ENCODE peak calls at places on chromosomes 6 and 20, in nine cellular contexts. T is lower lobe of right lung; O is stimulated activated CD4-positive, alpha-beta T cell treated with anti-CD3 and anti-CD28 coated beads, Interleukin-1b, Interleukin-23, amount 100 ng/mL, for 24 hours; N is GM12878; L is caudate nucleus; R is cardiac muscle cell; W is H7; B is T follicular helper cell; E is NCI-H1930. V is an unnamed sample.

GRCh38 chr6:137799950-137800568 is 67.0 kb upstream of the TNFAIP3 start:
- DNase-seq in L (no peak), R (peak; percentile 33), W (peak; percentile 22), E (no peak), B (peak; percentile 59), N (no peak), T (no peak), O (no peak), V (peak; percentile 33)

GRCh38 chr20:62129731-62130531 is 7.7 kb downstream of the LSM14B start:
- DNase-seq in O (no peak), N (no peak), L (no peak), T (no peak), W (no peak), B (no peak), R (no peak), E (no peak), V (no peak)

GRCh38 chr6:104527761-104528415 is 331.8 kb downstream of the HACE1 start:
- DNase-seq in O (no peak), E (no peak), N (no peak), L (peak; percentile 15), R (peak; percentile 49), W (peak; percentile 5), T (no peak), B (no peak), V (peak; percentile 28)

GRCh38 chr20:23519556-23519955 is 28.6 kb downstream of the CST8 start:
- DNase-seq in E (no peak), O (no peak), W (no peak), N (no peak), R (no peak), L (no peak), B (no peak), T (no peak), V (no peak)

GRCh38 chr6:6730831-6731230 is 142.3 kb downstream of the LY86 start:
- DNase-seq in R (no peak), B (no peak), L (no peak), E (no peak), T (no peak), N (no peak), O (no peak), W (no peak), V (no peak)

GRCh38 chr20:45818239-45818638 is 5.8 kb downstream of the UBE2C start:
- DNase-seq in O (no peak), E (no peak), L (no peak), T (no peak), W (no peak), R (no peak), N (no peak), B (no peak), V (no peak)

GRCh38 chr6:53979468-53980067 is 131.7 kb upstream of the MLIP start:
- DNase-seq in B (no peak), N (no peak), E (no peak), O (no peak), T (no peak), R (peak; percentile 54), W (peak; percentile 24), L (peak; percentile 11), V (no peak)

GRCh38 chr20:57197352-57198198 is 68.9 kb downstream of the BMP7 start:
- DNase-seq in E (no peak), R (no peak), B (no peak), T (no peak), N (no peak), O (no peak), W (no peak), L (no peak), V (no peak)

GRCh38 chr6:1608222-1608975 is 1.3 kb upstream of the FOXC1 start:
- DNase-seq in E (no peak), B (no peak), R (no peak), N (no peak), L (no peak), W (peak; percentile 72), T (no peak), O (no peak), V (peak; percentile 31)

GRCh38 chr6:33091957-33092356 is 16.2 kb downstream of the HLA-DPB1 start:
- DNase-seq in R (peak; percentile 47), B (peak; percentile 37), T (peak; percentile 73), E (no peak), O (peak; percentile 25), N (no peak), L (no peak), W (peak; percentile 86), V (peak; percentile 67)

GRCh38 chr6:167588920-167589614 is 237.6 kb upstream of the AFDN start:
- DNase-seq in W (peak; percentile 33), E (no peak), L (no peak), B (no peak), O (no peak), N (no peak), R (no peak), T (no peak), V (no peak)